ENCODE peak calls at places on chromosomes 3 and 15, in nine cellular contexts. One of them, this sample, is unnamed.

GRCh38 chr15:69056365-69056764 is 41.9 kb downstream of the NOX5 start:
- DNase-seq in HCT116: no peak
- DNase-seq in psoas muscle: no peak
- DNase-seq in lower lobe of right lung: no peak
- DNase-seq in cardiac muscle cell: no peak
- DNase-seq in MM.1S: no peak
- DNase-seq in GM12865: no peak
- DNase-seq in bronchial epithelial cell: peak
- DNase-seq in epithelial cell of esophagus: peak
- DNase-seq in this sample: no peak

GRCh38 chr3:70824785-70825184 is 512.3 kb upstream of the MDFIC2 start:
- DNase-seq in HCT116: no peak
- DNase-seq in psoas muscle: no peak
- DNase-seq in lower lobe of right lung: no peak
- DNase-seq in cardiac muscle cell: peak
- DNase-seq in MM.1S: no peak
- DNase-seq in GM12865: no peak
- DNase-seq in bronchial epithelial cell: peak
- DNase-seq in epithelial cell of esophagus: peak
- DNase-seq in this sample: peak

GRCh38 chr15:59177445-59177728 is 29.3 kb upstream of the LDHAL6B start:
- DNase-seq in HCT116: no peak
- DNase-seq in psoas muscle: no peak
- DNase-seq in lower lobe of right lung: no peak
- DNase-seq in cardiac muscle cell: no peak
- DNase-seq in MM.1S: no peak
- DNase-seq in GM12865: no peak
- DNase-seq in bronchial epithelial cell: no peak
- DNase-seq in epithelial cell of esophagus: no peak
- DNase-seq in this sample: no peak

GRCh38 chr3:184822654-184823053 is 10.7 kb downstream of the VPS8 start:
- DNase-seq in HCT116: no peak
- DNase-seq in psoas muscle: no peak
- DNase-seq in lower lobe of right lung: no peak
- DNase-seq in cardiac muscle cell: peak
- DNase-seq in MM.1S: no peak
- DNase-seq in GM12865: no peak
- DNase-seq in bronchial epithelial cell: no peak
- DNase-seq in epithelial cell of esophagus: no peak
- DNase-seq in this sample: no peak

GRCh38 chr15:88890495-88890894 is 4.8 kb downstream of the HAPLN3 start:
- DNase-seq in HCT116: no peak
- DNase-seq in psoas muscle: no peak
- DNase-seq in lower lobe of right lung: no peak
- DNase-seq in cardiac muscle cell: no peak
- DNase-seq in MM.1S: no peak
- DNase-seq in GM12865: no peak
- DNase-seq in bronchial epithelial cell: no peak
- DNase-seq in epithelial cell of esophagus: no peak
- DNase-seq in this sample: no peak

GRCh38 chr3:119637679-119638525 is 22.5 kb downstream of the POPDC2 start:
- DNase-seq in HCT116: no peak
- DNase-seq in psoas muscle: no peak
- DNase-seq in lower lobe of right lung: no peak
- DNase-seq in cardiac muscle cell: peak
- DNase-seq in MM.1S: peak
- DNase-seq in GM12865: peak
- DNase-seq in bronchial epithelial cell: peak
- DNase-seq in epithelial cell of esophagus: peak
- DNase-seq in this sample: peak

GRCh38 chr3:35653347-35653746 is 14.0 kb downstream of the ARPP21 start:
- DNase-seq in HCT116: no peak
- DNase-seq in psoas muscle: no peak
- DNase-seq in lower lobe of right lung: no peak
- DNase-seq in cardiac muscle cell: no peak
- DNase-seq in MM.1S: no peak
- DNase-seq in GM12865: no peak
- DNase-seq in bronchial epithelial cell: no peak
- DNase-seq in epithelial cell of esophagus: no peak
- DNase-seq in this sample: no peak

GRCh38 chr3:38782148-38782547 is 33.9 kb downstream of the SCN10A start:
- DNase-seq in HCT116: peak
- DNase-seq in psoas muscle: no peak
- DNase-seq in lower lobe of right lung: no peak
- DNase-seq in cardiac muscle cell: peak
- DNase-seq in MM.1S: no peak
- DNase-seq in GM12865: peak
- DNase-seq in bronchial epithelial cell: peak
- DNase-seq in epithelial cell of esophagus: peak
- DNase-seq in this sample: peak

GRCh38 chr15:95324596-95325135 is 1005.8 kb upstream of the NR2F2 start:
- DNase-seq in HCT116: no peak
- DNase-seq in psoas muscle: no peak
- DNase-seq in lower lobe of right lung: no peak
- DNase-seq in cardiac muscle cell: no peak
- DNase-seq in MM.1S: no peak
- DNase-seq in GM12865: no peak
- DNase-seq in bronchial epithelial cell: no peak
- DNase-seq in epithelial cell of esophagus: no peak
- DNase-seq in this sample: no peak

GRCh38 chr15:95326689-95327525 is 1003.6 kb upstream of the NR2F2 start:
- DNase-seq in HCT116: no peak
- DNase-seq in psoas muscle: peak
- DNase-seq in lower lobe of right lung: no peak
- DNase-seq in cardiac muscle cell: no peak
- DNase-seq in MM.1S: no peak
- DNase-seq in GM12865: no peak
- DNase-seq in bronchial epithelial cell: no peak
- DNase-seq in epithelial cell of esophagus: peak
- DNase-seq in this sample: no peak

GRCh38 chr15:95323798-95324197 is 1006.7 kb upstream of the NR2F2 start:
- DNase-seq in HCT116: no peak
- DNase-seq in psoas muscle: no peak
- DNase-seq in lower lobe of right lung: no peak
- DNase-seq in cardiac muscle cell: no peak
- DNase-seq in MM.1S: no peak
- DNase-seq in GM12865: no peak
- DNase-seq in bronchial epithelial cell: peak
- DNase-seq in epithelial cell of esophagus: peak
- DNase-seq in this sample: no peak

GRCh38 chr15:95327661-95328060 is 1002.8 kb upstream of the NR2F2 start:
- DNase-seq in HCT116: no peak
- DNase-seq in psoas muscle: no peak
- DNase-seq in lower lobe of right lung: no peak
- DNase-seq in cardiac muscle cell: no peak
- DNase-seq in MM.1S: no peak
- DNase-seq in GM12865: no peak
- DNase-seq in bronchial epithelial cell: no peak
- DNase-seq in epithelial cell of esophagus: no peak
- DNase-seq in this sample: no peak

DNA sequence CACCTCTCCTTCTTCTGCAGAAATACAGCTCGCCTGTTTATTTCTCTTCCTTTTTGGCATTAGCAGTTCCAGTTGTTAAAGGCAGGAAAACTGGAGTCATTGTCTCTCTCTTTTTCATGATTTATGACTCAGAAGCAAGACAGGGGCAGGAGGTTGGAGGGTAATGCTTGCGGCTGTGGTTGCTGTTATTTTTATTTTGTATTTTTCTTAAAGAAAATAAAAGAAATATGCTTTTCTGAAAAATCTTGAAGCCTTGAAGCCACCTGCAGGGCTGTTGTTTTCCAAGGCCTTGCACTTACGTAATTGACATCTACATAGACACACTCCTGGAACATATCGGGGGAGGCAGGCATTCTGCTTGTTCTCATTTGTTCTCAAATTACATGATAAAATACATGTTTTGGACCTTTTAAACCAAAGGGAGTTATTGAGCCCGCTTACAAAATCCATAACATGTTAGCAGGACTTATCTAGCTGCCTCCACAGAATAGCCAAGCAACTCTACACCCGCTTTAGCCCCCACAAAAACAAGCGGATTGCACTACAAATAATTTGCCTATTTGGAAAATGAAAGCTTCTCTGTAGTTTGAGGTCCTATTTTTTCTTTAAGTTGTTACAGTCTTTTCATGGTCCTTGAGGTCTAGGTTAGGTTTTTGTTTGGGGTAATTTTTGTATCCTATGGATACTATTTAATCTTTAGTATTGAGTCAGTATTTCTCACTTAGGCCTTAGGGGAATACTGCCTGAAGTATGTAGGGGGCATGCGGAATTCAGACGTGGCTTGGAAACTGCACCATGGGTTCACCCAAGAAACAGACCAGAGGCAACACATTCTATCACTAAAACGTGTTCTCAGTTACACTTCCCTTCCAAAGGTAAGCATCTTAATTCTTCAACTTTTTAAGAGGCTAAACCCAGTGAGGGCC is 1004.5 kb upstream of the NR2F2 start:
- DNase-seq in HCT116: no peak
- DNase-seq in psoas muscle: no peak
- DNase-seq in lower lobe of right lung: no peak
- DNase-seq in cardiac muscle cell: peak
- DNase-seq in MM.1S: no peak
- DNase-seq in GM12865: no peak
- DNase-seq in bronchial epithelial cell: no peak
- DNase-seq in epithelial cell of esophagus: no peak
- DNase-seq in this sample: peak
- H3K4me3 ChIP-seq in HCT116: no peak
- H3K4me3 ChIP-seq in psoas muscle: peak
- H3K4me3 ChIP-seq in lower lobe of right lung: peak
- H3K4me3 ChIP-seq in cardiac muscle cell: peak
- H3K4me3 ChIP-seq in MM.1S: no peak
- H3K4me3 ChIP-seq in GM12865: no peak
- H3K4me3 ChIP-seq in bronchial epithelial cell: no peak
- H3K4me3 ChIP-seq in epithelial cell of esophagus: peak
- H3K4me3 ChIP-seq in this sample: peak

DNA sequence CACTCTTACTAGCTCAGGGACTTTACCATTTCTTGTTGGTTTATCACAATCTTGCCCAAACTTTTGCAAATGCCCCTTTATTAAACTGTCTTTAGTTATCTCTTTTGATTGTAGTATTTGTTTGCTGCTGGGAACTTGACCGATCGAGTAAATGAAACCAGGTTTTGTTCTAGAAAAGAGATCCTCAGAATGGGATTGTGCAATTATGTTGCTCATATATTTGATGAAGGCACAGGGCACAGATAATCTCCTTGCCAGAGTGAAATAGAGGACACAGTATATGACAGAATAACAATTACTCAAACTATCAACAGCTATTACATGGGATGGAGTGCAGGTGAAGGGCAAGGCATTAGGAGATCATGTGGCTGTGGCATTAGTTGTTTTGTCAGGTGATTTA is 216.6 kb upstream of the RASGRP1 start:
- DNase-seq in HCT116: no peak
- DNase-seq in psoas muscle: no peak
- DNase-seq in lower lobe of right lung: no peak
- DNase-seq in cardiac muscle cell: no peak
- DNase-seq in MM.1S: no peak
- DNase-seq in GM12865: no peak
- DNase-seq in bronchial epithelial cell: peak
- DNase-seq in epithelial cell of esophagus: peak
- DNase-seq in this sample: peak
- H3K4me3 ChIP-seq in HCT116: no peak
- H3K4me3 ChIP-seq in psoas muscle: no peak
- H3K4me3 ChIP-seq in lower lobe of right lung: no peak
- H3K4me3 ChIP-seq in cardiac muscle cell: no peak
- H3K4me3 ChIP-seq in MM.1S: no peak
- H3K4me3 ChIP-seq in GM12865: no peak
- H3K4me3 ChIP-seq in bronchial epithelial cell: no peak
- H3K4me3 ChIP-seq in epithelial cell of esophagus: no peak
- H3K4me3 ChIP-seq in this sample: no peak

GRCh38 chr15:52348056-52348745 is 52.6 kb upstream of the MYO5C start:
- DNase-seq in HCT116: no peak
- DNase-seq in psoas muscle: no peak
- DNase-seq in lower lobe of right lung: peak
- DNase-seq in cardiac muscle cell: peak
- DNase-seq in MM.1S: no peak
- DNase-seq in GM12865: no peak
- DNase-seq in bronchial epithelial cell: no peak
- DNase-seq in epithelial cell of esophagus: no peak
- DNase-seq in this sample: peak

GRCh38 chr15:52349062-52349700 is 53.6 kb upstream of the MYO5C start:
- DNase-seq in HCT116: no peak
- DNase-seq in psoas muscle: no peak
- DNase-seq in lower lobe of right lung: no peak
- DNase-seq in cardiac muscle cell: no peak
- DNase-seq in MM.1S: no peak
- DNase-seq in GM12865: no peak
- DNase-seq in bronchial epithelial cell: peak
- DNase-seq in epithelial cell of esophagus: peak
- DNase-seq in this sample: no peak

GRCh38 chr15:52344592-52344991 is 49.0 kb upstream of the MYO5C start:
- DNase-seq in HCT116: no peak
- DNase-seq in psoas muscle: no peak
- DNase-seq in lower lobe of right lung: no peak
- DNase-seq in cardiac muscle cell: no peak
- DNase-seq in MM.1S: no peak
- DNase-seq in GM12865: no peak
- DNase-seq in bronchial epithelial cell: no peak
- DNase-seq in epithelial cell of esophagus: no peak
- DNase-seq in this sample: no peak

GRCh38 chr15:52351206-52351907 is 55.8 kb upstream of the MYO5C start:
- DNase-seq in HCT116: no peak
- DNase-seq in psoas muscle: no peak
- DNase-seq in lower lobe of right lung: peak
- DNase-seq in cardiac muscle cell: peak
- DNase-seq in MM.1S: no peak
- DNase-seq in GM12865: no peak
- DNase-seq in bronchial epithelial cell: no peak
- DNase-seq in epithelial cell of esophagus: peak
- DNase-seq in this sample: peak

DNA sequence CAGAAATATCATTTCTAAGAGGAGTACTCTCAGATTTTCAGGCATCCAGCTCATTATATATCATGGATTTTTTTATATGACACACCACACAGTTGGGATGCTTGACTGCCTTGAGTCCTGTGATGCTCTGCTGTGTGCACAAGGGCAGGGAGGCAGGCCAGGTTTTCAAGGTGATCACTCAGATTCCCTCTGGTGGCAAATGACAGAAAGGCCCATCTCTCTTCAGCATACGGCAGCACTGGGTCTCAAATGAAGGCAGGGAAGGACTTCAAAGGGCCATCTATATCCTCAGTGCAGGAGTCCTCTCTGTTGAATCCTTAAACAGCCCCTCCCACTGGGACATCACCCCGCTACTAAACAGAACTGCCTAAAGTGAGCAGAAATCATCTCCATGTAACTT is 54.8 kb upstream of the MYO5C start:
- DNase-seq in HCT116: no peak
- DNase-seq in psoas muscle: no peak
- DNase-seq in lower lobe of right lung: no peak
- DNase-seq in cardiac muscle cell: no peak
- DNase-seq in MM.1S: no peak
- DNase-seq in GM12865: no peak
- DNase-seq in bronchial epithelial cell: no peak
- DNase-seq in epithelial cell of esophagus: no peak
- DNase-seq in this sample: no peak
- H3K4me3 ChIP-seq in HCT116: no peak
- H3K4me3 ChIP-seq in psoas muscle: no peak
- H3K4me3 ChIP-seq in lower lobe of right lung: no peak
- H3K4me3 ChIP-seq in cardiac muscle cell: no peak
- H3K4me3 ChIP-seq in MM.1S: no peak
- H3K4me3 ChIP-seq in GM12865: no peak
- H3K4me3 ChIP-seq in bronchial epithelial cell: no peak
- H3K4me3 ChIP-seq in epithelial cell of esophagus: no peak
- H3K4me3 ChIP-seq in this sample: no peak

GRCh38 chr3:123884993-123885392 is 861 bp upstream of the MYLK start:
- DNase-seq in HCT116: no peak
- DNase-seq in psoas muscle: no peak
- DNase-seq in lower lobe of right lung: no peak
- DNase-seq in cardiac muscle cell: no peak
- DNase-seq in MM.1S: no peak
- DNase-seq in GM12865: no peak
- DNase-seq in bronchial epithelial cell: no peak
- DNase-seq in epithelial cell of esophagus: no peak
- DNase-seq in this sample: no peak

GRCh38 chr3:123884258-123884831 is at the start of gene MYLK:
- DNase-seq in HCT116: peak
- DNase-seq in psoas muscle: peak
- DNase-seq in lower lobe of right lung: peak
- DNase-seq in cardiac muscle cell: peak
- DNase-seq in MM.1S: peak
- DNase-seq in GM12865: peak
- DNase-seq in bronchial epithelial cell: peak
- DNase-seq in epithelial cell of esophagus: peak
- DNase-seq in this sample: peak

GRCh38 chr3:123881771-123882170 is 2.4 kb downstream of the MYLK start:
- DNase-seq in HCT116: no peak
- DNase-seq in psoas muscle: no peak
- DNase-seq in lower lobe of right lung: no peak
- DNase-seq in cardiac muscle cell: no peak
- DNase-seq in MM.1S: no peak
- DNase-seq in GM12865: no peak
- DNase-seq in bronchial epithelial cell: no peak
- DNase-seq in epithelial cell of esophagus: no peak
- DNase-seq in this sample: no peak

GRCh38 chr3:123883111-123883510 is 1.0 kb downstream of the MYLK start:
- DNase-seq in HCT116: no peak
- DNase-seq in psoas muscle: no peak
- DNase-seq in lower lobe of right lung: no peak
- DNase-seq in cardiac muscle cell: no peak
- DNase-seq in MM.1S: no peak
- DNase-seq in GM12865: no peak
- DNase-seq in bronchial epithelial cell: no peak
- DNase-seq in epithelial cell of esophagus: no peak
- DNase-seq in this sample: no peak

GRCh38 chr3:123883656-123884257 is 375 bp downstream of the MYLK start:
- DNase-seq in HCT116: no peak
- DNase-seq in psoas muscle: no peak
- DNase-seq in lower lobe of right lung: peak
- DNase-seq in cardiac muscle cell: peak
- DNase-seq in MM.1S: no peak
- DNase-seq in GM12865: no peak
- DNase-seq in bronchial epithelial cell: no peak
- DNase-seq in epithelial cell of esophagus: no peak
- DNase-seq in this sample: no peak
- H3K4me3 ChIP-seq in HCT116: peak
- H3K4me3 ChIP-seq in psoas muscle: peak
- H3K4me3 ChIP-seq in lower lobe of right lung: peak
- H3K4me3 ChIP-seq in cardiac muscle cell: peak
- H3K4me3 ChIP-seq in MM.1S: peak
- H3K4me3 ChIP-seq in GM12865: no peak
- H3K4me3 ChIP-seq in bronchial epithelial cell: peak
- H3K4me3 ChIP-seq in epithelial cell of esophagus: peak
- H3K4me3 ChIP-seq in this sample: peak